ENCODE peak calls at places on chromosomes 3 and 15, in five cellular contexts. One of them, this sample, is unnamed.

GRCh38 chr3:146554168-146554760 is 9.9 kb upstream of the PLSCR1 start:
- DNase-seq in NCI-H345: no peak
- DNase-seq in astrocyte of the spinal cord: no peak
- DNase-seq in activated T-cell treated with anti-CD3 and anti-CD28 coated beads for 24 hours: no peak
- DNase-seq in left ventricle myocardium inferior: no peak
- DNase-seq in this sample: peak

GRCh38 chr3:112514527-112515128 is 15.4 kb upstream of the BTLA start:
- DNase-seq in NCI-H345: no peak
- DNase-seq in left ventricle myocardium inferior: no peak
- DNase-seq in activated T-cell treated with anti-CD3 and anti-CD28 coated beads for 24 hours: no peak
- DNase-seq in astrocyte of the spinal cord: peak
- DNase-seq in this sample: peak

GRCh38 chr15:38690737-38691332 is 126.2 kb upstream of the RASGRP1 start:
- DNase-seq in astrocyte of the spinal cord: peak
- DNase-seq in NCI-H345: peak
- DNase-seq in left ventricle myocardium inferior: peak
- DNase-seq in activated T-cell treated with anti-CD3 and anti-CD28 coated beads for 24 hours: peak
- DNase-seq in this sample: peak

GRCh38 chr15:93056836-93057235 is 32.2 kb downstream of the RGMA start:
- DNase-seq in NCI-H345: no peak
- DNase-seq in left ventricle myocardium inferior: no peak
- DNase-seq in activated T-cell treated with anti-CD3 and anti-CD28 coated beads for 24 hours: no peak
- DNase-seq in astrocyte of the spinal cord: no peak
- DNase-seq in this sample: no peak

GRCh38 chr3:134364061-134364935 is 9.9 kb downstream of the AMOTL2 start:
- DNase-seq in NCI-H345: peak
- DNase-seq in left ventricle myocardium inferior: peak
- DNase-seq in activated T-cell treated with anti-CD3 and anti-CD28 coated beads for 24 hours: no peak
- DNase-seq in astrocyte of the spinal cord: peak
- DNase-seq in this sample: peak

GRCh38 chr3:160804762-160805161 is 48.7 kb downstream of the PPM1L start:
- DNase-seq in left ventricle myocardium inferior: peak
- DNase-seq in activated T-cell treated with anti-CD3 and anti-CD28 coated beads for 24 hours: no peak
- DNase-seq in NCI-H345: no peak
- DNase-seq in astrocyte of the spinal cord: no peak
- DNase-seq in this sample: peak

GRCh38 chr3:45683417-45684326 is 5.5 kb upstream of the SACM1L start:
- DNase-seq in activated T-cell treated with anti-CD3 and anti-CD28 coated beads for 24 hours: no peak
- DNase-seq in NCI-H345: no peak
- DNase-seq in astrocyte of the spinal cord: peak
- DNase-seq in left ventricle myocardium inferior: no peak
- DNase-seq in this sample: no peak

GRCh38 chr3:4595709-4596108 is 102.6 kb downstream of the ITPR1 start:
- DNase-seq in astrocyte of the spinal cord: no peak
- DNase-seq in NCI-H345: no peak
- DNase-seq in activated T-cell treated with anti-CD3 and anti-CD28 coated beads for 24 hours: no peak
- DNase-seq in left ventricle myocardium inferior: no peak
- DNase-seq in this sample: no peak